ENCODE peak calls at places on chromosomes 11 and 22, in four cellular contexts. O is dorsolateral prefrontal cortex; J is adrenal gland; S is CD4-positive, alpha-beta T cell. F is an unnamed sample.

GRCh38 chr22:27726726-27727449 is 74.7 kb downstream of the MN1 start:
- DNase-seq in J (peak; percentile 50), S (no peak), O (no peak), F (no peak)

GRCh38 chr11:65643971-65644370 is 6.1 kb downstream of the SIPA1 start:
- DNase-seq in O (no peak), J (no peak), S (no peak), F (no peak)

GRCh38 chr11:31060880-31061279 is 308.7 kb downstream of the DCDC1 start:
- DNase-seq in J (peak; percentile 7), S (no peak), O (no peak), F (no peak)

GRCh38 chr11:133579165-133580031 is 47.1 kb upstream of the OPCML start:
- DNase-seq in J (no peak), S (no peak), O (no peak), F (no peak)

GRCh38 chr11:74069146-74070046 is 60.5 kb upstream of the UCP3 start:
- DNase-seq in J (no peak), O (no peak), S (no peak), F (no peak)

GRCh38 chr22:44371741-44372525 is 59.2 kb upstream of the SHISAL1 start:
- DNase-seq in O (no peak), J (no peak), S (no peak), F (no peak)

GRCh38 chr22:35103756-35104155 is 37.8 kb downstream of the ISX start:
- DNase-seq in J (no peak), S (no peak), O (no peak), F (no peak)

GRCh38 chr22:19703869-19704268 is 10.4 kb upstream of the SEPTIN5 start:
- DNase-seq in O (no peak), J (no peak), S (no peak), F (no peak)

GRCh38 chr11:65181569-65182257 is at the start of gene CAPN1:
- DNase-seq in O (peak; percentile 21), S (peak; percentile 58), J (peak; percentile 94), F (peak; percentile 70)

GRCh38 chr11:118910309-118911112 is 15.2 kb downstream of the BCL9L start:
- DNase-seq in S (peak; percentile 47), O (peak; percentile 61), J (peak; percentile 84), F (no peak)

GRCh38 chr22:44916281-44917231 is 93.2 kb downstream of the PHF21B start:
- DNase-seq in O (no peak), J (no peak), S (no peak), F (no peak)

GRCh38 chr11:26987726-26988125 is 6.2 kb upstream of the FIBIN start:
- DNase-seq in S (no peak), O (no peak), J (no peak), F (no peak)

GRCh38 chr22:29470159-29470855 is 9.7 kb upstream of the NEFH start:
- DNase-seq in J (no peak), S (peak; percentile 70), O (peak; percentile 72), F (no peak)

GRCh38 chr11:2771758-2772466 is 72.1 kb upstream of the KCNQ1OT1 start:
- DNase-seq in J (peak; percentile 8), S (no peak), O (peak; percentile 1), F (no peak)

DNA sequence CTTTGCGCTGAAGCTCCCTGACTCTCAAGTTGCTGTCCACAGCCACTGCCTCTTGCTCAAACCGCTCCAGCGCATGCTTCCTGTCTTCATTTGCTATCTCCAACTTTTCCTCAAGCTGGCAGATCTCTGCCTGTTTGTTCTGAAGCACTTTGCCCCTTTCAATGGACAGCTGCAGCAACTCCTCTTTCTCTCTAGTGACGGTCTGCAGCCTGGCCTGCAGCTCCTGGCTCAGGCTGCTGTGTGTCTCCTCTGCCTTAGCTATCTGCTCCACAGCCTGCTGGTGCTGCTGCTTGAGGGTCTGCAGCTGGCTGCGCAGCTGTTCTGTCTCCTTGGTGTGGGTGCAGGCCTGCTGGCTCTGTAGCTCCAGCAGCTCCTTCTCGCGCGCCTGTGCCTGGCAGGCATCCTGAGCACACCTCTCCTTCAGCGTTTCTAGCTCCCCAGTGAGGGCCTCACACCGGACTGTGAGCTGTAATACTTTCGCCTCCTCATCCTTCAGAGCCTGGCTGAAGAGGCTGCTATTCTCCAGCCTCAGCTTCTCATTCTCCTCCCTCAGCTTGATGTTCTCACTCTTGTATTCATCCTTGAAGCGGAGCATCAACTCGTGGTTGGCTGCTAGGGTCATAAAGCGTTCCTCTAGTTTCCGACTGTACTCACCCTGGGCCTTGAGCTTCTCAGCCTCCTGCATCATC is 720 bp downstream of the CCDC89 start:
- DNase-seq in S (no peak), O (peak; percentile 12), J (peak; percentile 13), F (no peak)
- H3K27ac ChIP-seq in S (no peak overlapping the region), O (peak overlapping the region; percentile 82), J (peak overlapping the region; percentile 28), F (no peak overlapping the region)

DNA sequence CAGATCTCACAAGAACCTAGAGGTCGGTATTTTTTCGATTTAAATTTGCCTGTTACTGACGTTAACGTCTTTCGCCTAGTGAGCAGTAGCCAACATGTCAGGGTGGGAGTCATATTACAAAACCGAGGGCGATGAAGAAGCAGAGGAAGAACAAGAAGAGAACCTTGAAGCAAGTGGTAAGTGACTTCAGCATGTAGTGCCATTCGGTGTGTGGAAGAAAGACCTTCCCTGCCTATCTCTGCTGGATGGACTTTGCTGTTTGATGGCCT is 750 bp downstream of the XRCC6 start:
- DNase-seq in S (no peak), J (no peak), O (no peak), F (no peak)
- H3K27ac ChIP-seq in S (peak overlapping the region; percentile 95), J (peak overlapping the region; percentile 98), O (peak overlapping the region; percentile 96), F (peak overlapping the region; percentile 82)

GRCh38 chr11:45393826-45394225 is 107.7 kb upstream of the SYT13 start:
- DNase-seq in O (no peak), S (no peak), J (no peak), F (no peak)
- H3K27ac ChIP-seq in O (no peak overlapping the region), S (no peak overlapping the region), J (no peak overlapping the region), F (no peak overlapping the region)

DNA sequence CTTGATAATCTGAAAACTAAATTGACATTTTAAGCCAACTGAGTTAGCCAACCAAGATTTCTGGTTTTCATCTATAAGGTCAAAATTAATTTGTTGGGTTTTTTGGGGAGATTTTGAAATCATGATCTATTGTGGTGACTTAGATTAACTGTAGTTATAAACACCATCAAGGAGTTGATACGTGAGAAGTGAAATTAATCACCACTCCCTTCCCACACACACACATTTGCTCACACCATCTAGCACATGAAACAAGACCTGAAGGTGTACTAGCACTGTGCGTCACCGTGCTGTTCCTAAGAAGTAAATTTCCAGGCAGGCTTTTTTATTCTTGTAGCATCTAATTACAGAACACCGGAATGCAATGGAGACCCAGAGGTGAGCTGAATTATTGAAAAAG is 2.1 kb downstream of the OR5B21 start:
- DNase-seq in S (no peak), J (no peak), O (no peak), F (no peak)
- H3K27ac ChIP-seq in S (no peak overlapping the region), J (no peak overlapping the region), O (no peak overlapping the region), F (no peak overlapping the region)

DNA sequence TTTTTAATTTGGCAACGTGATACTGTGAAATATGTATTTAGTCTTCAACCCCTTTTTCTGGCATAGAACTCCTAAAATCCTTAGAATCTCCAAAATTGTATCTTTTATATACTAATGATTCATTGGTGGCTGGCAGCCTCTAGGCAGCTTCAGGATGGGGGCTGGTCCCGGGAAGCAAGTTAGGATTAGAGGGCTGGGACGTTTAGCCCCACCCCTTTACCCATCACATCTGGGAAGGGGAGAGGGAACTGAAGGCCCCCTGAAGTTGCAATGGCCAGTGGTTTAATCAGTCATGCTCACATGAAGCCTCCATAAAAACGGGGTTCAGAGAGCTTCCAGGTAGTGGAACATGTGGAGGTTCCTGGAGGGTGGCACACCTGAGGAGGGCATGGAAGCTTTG is 7.1 kb downstream of the IL17RA start:
- DNase-seq in J (no peak), S (no peak), O (no peak), F (no peak)
- H3K27ac ChIP-seq in J (no peak overlapping the region), S (no peak overlapping the region), O (no peak overlapping the region), F (no peak overlapping the region)

DNA sequence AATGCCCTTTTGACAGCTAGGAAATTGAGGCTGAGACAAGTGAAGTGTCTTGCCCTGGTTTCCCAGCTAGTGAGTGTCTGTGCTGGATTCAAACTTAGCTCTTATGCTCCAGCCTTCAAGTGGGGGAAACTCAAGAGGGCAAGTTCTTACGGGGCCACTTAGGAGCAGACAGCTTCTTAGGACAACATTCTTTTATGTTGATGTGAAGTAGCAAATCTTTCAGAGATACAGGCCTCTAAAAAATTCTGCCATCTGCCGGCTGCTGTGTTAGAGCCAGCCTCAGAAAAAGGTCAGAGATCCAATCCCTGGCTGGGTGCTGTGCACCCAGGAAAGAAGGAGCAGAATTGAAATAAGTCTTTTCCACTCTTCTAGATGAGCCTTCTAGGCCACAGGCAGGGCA is 26.6 kb downstream of the TIMP3 start:
- DNase-seq in O (no peak), S (no peak), J (no peak), F (no peak)
- H3K27ac ChIP-seq in O (peak overlapping the region; percentile 66), S (no peak overlapping the region), J (no peak overlapping the region), F (no peak overlapping the region)